ENCODE peak calls at places on chromosomes 4 and X, in seven cellular contexts. One of them, this sample, is unnamed.

GRCh38 chrX:38627683-38628082 is 66.3 kb downstream of the TSPAN7 start:
- DNase-seq in SK-N-SH: peak; percentile 14
- DNase-seq in H1: no peak
- DNase-seq in K562: peak; percentile 38
- DNase-seq in GM12878: no peak
- DNase-seq in HCT116: peak; percentile 22
- DNase-seq in HepG2: peak; percentile 45
- DNase-seq in this sample: peak; percentile 9

GRCh38 chr4:140697709-140698560 is 58.2 kb downstream of the TBC1D9 start:
- DNase-seq in SK-N-SH: no peak
- DNase-seq in H1: no peak
- DNase-seq in K562: no peak
- DNase-seq in GM12878: no peak
- DNase-seq in HCT116: no peak
- DNase-seq in HepG2: no peak
- DNase-seq in this sample: no peak

GRCh38 chr4:2762048-2762447 is 5.9 kb upstream of the TNIP2 start:
- DNase-seq in SK-N-SH: no peak
- DNase-seq in H1: no peak
- DNase-seq in K562: no peak
- DNase-seq in GM12878: no peak
- DNase-seq in HCT116: no peak
- DNase-seq in HepG2: no peak
- DNase-seq in this sample: no peak

GRCh38 chrX:123753656-123754350 is 21.0 kb upstream of the THOC2 start:
- DNase-seq in SK-N-SH: no peak
- DNase-seq in H1: no peak
- DNase-seq in K562: no peak
- DNase-seq in GM12878: no peak
- DNase-seq in HCT116: no peak
- DNase-seq in HepG2: no peak
- DNase-seq in this sample: no peak

GRCh38 chr4:189615217-189615663 is 325.4 kb upstream of the FRG1 start:
- DNase-seq in SK-N-SH: no peak
- DNase-seq in H1: no peak
- DNase-seq in K562: no peak
- DNase-seq in GM12878: no peak
- DNase-seq in HCT116: no peak
- DNase-seq in HepG2: no peak
- DNase-seq in this sample: no peak

GRCh38 chr4:117422272-117422671 is 336.9 kb upstream of the TRAM1L1 start:
- DNase-seq in SK-N-SH: no peak
- DNase-seq in H1: no peak
- DNase-seq in K562: no peak
- DNase-seq in GM12878: no peak
- DNase-seq in HCT116: no peak
- DNase-seq in HepG2: no peak
- DNase-seq in this sample: no peak

GRCh38 chr4:98642991-98643426 is 15.4 kb downstream of the TSPAN5 start:
- DNase-seq in SK-N-SH: no peak
- DNase-seq in H1: no peak
- DNase-seq in K562: no peak
- DNase-seq in GM12878: no peak
- DNase-seq in HCT116: peak; percentile 68
- DNase-seq in HepG2: peak; percentile 66
- DNase-seq in this sample: peak; percentile 79

GRCh38 chr4:168881754-168882153 is 128.3 kb downstream of the CBR4 start:
- DNase-seq in SK-N-SH: no peak
- DNase-seq in H1: no peak
- DNase-seq in K562: no peak
- DNase-seq in GM12878: no peak
- DNase-seq in HCT116: no peak
- DNase-seq in HepG2: no peak
- DNase-seq in this sample: no peak

GRCh38 chr4:172762902-172763301 is 405.7 kb upstream of the GALNT7 start:
- DNase-seq in SK-N-SH: no peak
- DNase-seq in H1: no peak
- DNase-seq in K562: no peak
- DNase-seq in GM12878: no peak
- DNase-seq in HCT116: no peak
- DNase-seq in HepG2: no peak
- DNase-seq in this sample: no peak

GRCh38 chr4:94968493-94968892 is 210.7 kb downstream of the BMPR1B start:
- DNase-seq in SK-N-SH: no peak
- DNase-seq in H1: no peak
- DNase-seq in K562: no peak
- DNase-seq in GM12878: no peak
- DNase-seq in HCT116: no peak
- DNase-seq in HepG2: no peak
- DNase-seq in this sample: no peak

GRCh38 chr4:106385853-106386393 is 17.3 kb upstream of the GIMD1 start:
- DNase-seq in SK-N-SH: no peak
- DNase-seq in H1: no peak
- DNase-seq in K562: no peak
- DNase-seq in GM12878: no peak
- DNase-seq in HCT116: no peak
- DNase-seq in HepG2: no peak
- DNase-seq in this sample: no peak

GRCh38 chrX:130339408-130340222 is at the start of gene SLC25A14:
- DNase-seq in SK-N-SH: peak; percentile 74
- DNase-seq in H1: peak; percentile 65
- DNase-seq in K562: peak; percentile 69
- DNase-seq in GM12878: peak; percentile 38
- DNase-seq in HCT116: peak; percentile 51
- DNase-seq in HepG2: peak; percentile 76
- DNase-seq in this sample: peak; percentile 37

GRCh38 chrX:9503261-9503660 is 38.4 kb downstream of the TBL1X start:
- DNase-seq in SK-N-SH: no peak
- DNase-seq in H1: no peak
- DNase-seq in K562: no peak
- DNase-seq in GM12878: no peak
- DNase-seq in HCT116: no peak
- DNase-seq in HepG2: no peak
- DNase-seq in this sample: no peak

GRCh38 chrX:2299871-2300270 is 200.9 kb downstream of the DHRSX start:
- DNase-seq in SK-N-SH: no peak
- DNase-seq in H1: no peak
- DNase-seq in K562: no peak
- DNase-seq in GM12878: no peak
- DNase-seq in HCT116: no peak
- DNase-seq in HepG2: no peak
- DNase-seq in this sample: no peak

DNA sequence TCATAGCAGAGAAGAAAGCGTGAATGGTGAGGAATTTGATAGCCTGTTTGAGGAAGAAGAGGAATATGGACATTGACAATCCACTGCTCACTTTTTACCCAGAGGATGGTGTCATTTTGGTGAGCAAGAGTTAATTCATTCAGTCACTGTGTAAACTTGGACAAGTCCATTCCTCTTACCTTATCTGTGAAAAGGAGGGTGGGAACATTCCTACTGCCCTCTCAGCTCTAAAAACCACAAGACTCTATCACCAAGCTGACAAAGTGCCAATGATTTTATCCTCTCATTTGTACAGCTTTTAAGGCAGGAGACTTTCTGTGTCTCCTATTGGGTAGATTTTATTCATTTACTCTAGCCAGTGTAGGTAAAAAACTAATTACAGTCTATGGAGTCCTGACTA is 103.8 kb downstream of the LUZP4 start:
- DNase-seq in SK-N-SH: no peak
- DNase-seq in H1: no peak
- DNase-seq in K562: no peak
- DNase-seq in GM12878: no peak
- DNase-seq in HCT116: no peak
- DNase-seq in HepG2: peak; percentile 46
- DNase-seq in this sample: no peak
- TF ChIP-seq JUND in SK-N-SH: no peak
- TF ChIP-seq JUND in H1: no peak
- TF ChIP-seq JUND in K562: no peak
- TF ChIP-seq JUND in GM12878: no peak
- TF ChIP-seq JUND in HCT116: no peak
- TF ChIP-seq JUND in HepG2: no peak
- TF ChIP-seq JUND in this sample: no peak

GRCh38 chrX:291411-291901 is 10.3 kb downstream of the PLCXD1 start:
- DNase-seq in SK-N-SH: no peak
- DNase-seq in H1: no peak
- DNase-seq in K562: no peak
- DNase-seq in GM12878: no peak
- DNase-seq in HCT116: no peak
- DNase-seq in HepG2: no peak
- DNase-seq in this sample: no peak

GRCh38 chrX:288561-288991 is 7.4 kb downstream of the PLCXD1 start:
- DNase-seq in SK-N-SH: no peak
- DNase-seq in H1: no peak
- DNase-seq in K562: no peak
- DNase-seq in GM12878: no peak
- DNase-seq in HCT116: no peak
- DNase-seq in HepG2: no peak
- DNase-seq in this sample: no peak

GRCh38 chrX:292900-293897 is 12.0 kb downstream of the PLCXD1 start:
- DNase-seq in SK-N-SH: no peak
- DNase-seq in H1: no peak
- DNase-seq in K562: no peak
- DNase-seq in GM12878: no peak
- DNase-seq in HCT116: no peak
- DNase-seq in HepG2: no peak
- DNase-seq in this sample: no peak

GRCh38 chrX:287670-288069 is 6.5 kb downstream of the PLCXD1 start:
- DNase-seq in SK-N-SH: no peak
- DNase-seq in H1: no peak
- DNase-seq in K562: no peak
- DNase-seq in GM12878: no peak
- DNase-seq in HCT116: no peak
- DNase-seq in HepG2: no peak
- DNase-seq in this sample: no peak

DNA sequence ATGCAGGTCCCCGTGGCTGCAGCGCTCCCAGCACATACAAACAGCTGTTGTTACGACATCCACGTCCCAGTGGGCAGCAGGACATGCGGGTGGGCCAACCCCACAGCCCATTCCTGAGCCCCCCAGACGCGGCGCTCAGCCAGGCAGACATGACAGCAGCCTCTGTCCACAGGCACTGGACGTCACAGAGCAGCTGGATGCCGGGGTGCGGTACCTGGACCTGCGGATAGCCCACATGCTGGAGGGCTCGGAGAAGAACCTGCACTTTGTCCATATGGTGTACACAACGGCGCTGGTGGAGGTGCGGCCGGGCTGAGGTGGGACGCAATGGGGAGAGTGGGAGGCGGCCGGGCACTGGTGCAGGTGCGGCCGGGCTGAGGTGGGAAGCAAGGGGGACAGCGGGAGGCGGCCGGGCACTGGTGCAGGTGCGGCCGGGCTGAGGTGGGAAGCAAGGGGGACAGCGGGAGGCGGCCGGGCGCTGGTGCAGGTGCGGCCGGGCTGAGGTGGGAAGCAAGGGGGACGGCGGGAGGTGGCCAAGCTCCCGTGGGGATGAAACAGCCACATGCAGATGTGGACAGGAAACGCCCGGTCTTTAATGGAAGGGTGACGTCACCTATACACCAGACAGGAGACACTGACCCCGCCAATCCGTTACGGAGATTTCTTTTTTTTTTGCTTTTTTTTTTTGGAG is 9.4 kb downstream of the PLCXD1 start:
- DNase-seq in SK-N-SH: no peak
- DNase-seq in H1: no peak
- DNase-seq in K562: no peak
- DNase-seq in GM12878: no peak
- DNase-seq in HCT116: no peak
- DNase-seq in HepG2: no peak
- DNase-seq in this sample: no peak
- TF ChIP-seq JUND in SK-N-SH: no peak
- TF ChIP-seq JUND in H1: no peak
- TF ChIP-seq JUND in K562: no peak
- TF ChIP-seq JUND in GM12878: no peak
- TF ChIP-seq JUND in HCT116: no peak
- TF ChIP-seq JUND in HepG2: no peak
- TF ChIP-seq JUND in this sample: no peak

GRCh38 chr4:87409420-87409939 is 12.9 kb upstream of the NUDT9 start:
- DNase-seq in SK-N-SH: no peak
- DNase-seq in H1: no peak
- DNase-seq in K562: no peak
- DNase-seq in GM12878: no peak
- DNase-seq in HCT116: no peak
- DNase-seq in HepG2: peak; percentile 89
- DNase-seq in this sample: no peak
- TF ChIP-seq JUND in SK-N-SH: no peak
- TF ChIP-seq JUND in H1: no peak
- TF ChIP-seq JUND in K562: no peak
- TF ChIP-seq JUND in GM12878: no peak
- TF ChIP-seq JUND in HCT116: no peak
- TF ChIP-seq JUND in HepG2: no peak
- TF ChIP-seq JUND in this sample: no peak

GRCh38 chr4:76950052-76950845 is 697 bp downstream of the SEPTIN11 start:
- DNase-seq in SK-N-SH: peak; percentile 76
- DNase-seq in H1: peak; percentile 68
- DNase-seq in K562: peak; percentile 51
- DNase-seq in GM12878: no peak
- DNase-seq in HCT116: no peak
- DNase-seq in HepG2: peak; percentile 25
- DNase-seq in this sample: peak; percentile 28
- TF ChIP-seq JUND in SK-N-SH: no peak
- TF ChIP-seq JUND in H1: no peak
- TF ChIP-seq JUND in K562: no peak
- TF ChIP-seq JUND in GM12878: no peak
- TF ChIP-seq JUND in HCT116: no peak
- TF ChIP-seq JUND in HepG2: no peak
- TF ChIP-seq JUND in this sample: no peak

DNA sequence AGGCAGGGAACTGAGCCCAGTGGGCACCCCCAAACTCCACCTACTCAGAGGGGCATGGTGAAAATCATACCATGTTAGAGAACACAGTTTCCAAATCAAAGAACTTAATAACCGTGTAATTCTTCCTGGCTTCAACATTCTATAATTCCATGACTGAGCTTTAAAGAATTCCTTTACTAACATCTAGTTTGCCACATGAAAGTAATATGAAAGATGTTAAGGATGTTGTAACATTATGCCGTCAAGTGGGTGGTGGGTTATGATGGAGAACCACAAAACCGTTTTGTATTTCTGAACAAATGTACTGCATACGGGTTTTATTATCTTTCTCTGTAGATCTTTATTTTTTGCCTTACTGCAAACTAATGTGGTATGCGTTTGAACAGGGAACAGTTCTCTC is 549.0 kb upstream of the MAGEB2 start:
- DNase-seq in SK-N-SH: no peak
- DNase-seq in H1: no peak
- DNase-seq in K562: no peak
- DNase-seq in GM12878: no peak
- DNase-seq in HCT116: no peak
- DNase-seq in HepG2: no peak
- DNase-seq in this sample: no peak
- TF ChIP-seq JUND in SK-N-SH: no peak
- TF ChIP-seq JUND in H1: no peak
- TF ChIP-seq JUND in K562: no peak
- TF ChIP-seq JUND in GM12878: no peak
- TF ChIP-seq JUND in HCT116: no peak
- TF ChIP-seq JUND in HepG2: no peak
- TF ChIP-seq JUND in this sample: no peak